ENCODE peak calls at places on chromosomes 12 and 14, in five cellular contexts. B, T, C, G and Z are unnamed samples.
A peak's percentile ranks its signal among the peaks of the same experiment; 100 is the strongest.

GRCh38 chr12:117125275-117125613 is 26.0 kb upstream of the TESC start:
- DNase-seq in G (no peak), B (no peak), T (no peak), C (no peak), Z (no peak)

GRCh38 chr12:14841761-14842160 is 1.6 kb downstream of the ART4 start:
- DNase-seq in B (no peak), C (no peak), G (no peak), T (peak; percentile 28), Z (no peak)

GRCh38 chr12:4997939-4998338 is 45.7 kb upstream of the KCNA5 start:
- DNase-seq in B (no peak), T (no peak), C (no peak), G (no peak), Z (no peak)

GRCh38 chr12:28390716-28391452 is 200.6 kb downstream of the CCDC91 start:
- DNase-seq in T (no peak), C (no peak), G (no peak), B (no peak), Z (no peak)

GRCh38 chr14:61387076-61387475 is 65.7 kb downstream of the PRKCH start:
- DNase-seq in C (no peak), B (no peak), G (no peak), T (no peak), Z (no peak)

GRCh38 chr14:57073986-57074385 is 194.7 kb downstream of the EXOC5 start:
- DNase-seq in G (no peak), C (no peak), T (no peak), B (no peak), Z (no peak)

GRCh38 chr12:56713345-56713744 is 11.8 kb downstream of the NACA start:
- DNase-seq in B (no peak), C (no peak), T (no peak), G (no peak), Z (no peak)

GRCh38 chr14:92846162-92846897 is 52.2 kb downstream of the GOLGA5 start:
- DNase-seq in B (no peak), C (peak; percentile 70), G (no peak), T (no peak), Z (no peak)

GRCh38 chr12:113276306-113276705 is 55.0 kb downstream of the TPCN1 start:
- DNase-seq in C (no peak), B (no peak), G (no peak), T (no peak), Z (peak; percentile 46)

GRCh38 chr14:34450542-34450915 is 11.5 kb downstream of the SPTSSA start:
- DNase-seq in G (no peak), B (no peak), C (no peak), T (no peak), Z (no peak)

GRCh38 chr12:103140217-103140616 is 182.7 kb downstream of the ASCL1 start:
- DNase-seq in G (no peak), C (no peak), B (no peak), T (no peak), Z (no peak)

GRCh38 chr12:64318605-64319004 is 72.0 kb downstream of the C12orf56 start:
- DNase-seq in G (no peak), B (no peak), C (no peak), T (no peak), Z (peak; percentile 78)

GRCh38 chr12:3147260-3147659 is 70.1 kb downstream of the TSPAN9 start:
- DNase-seq in T (no peak), B (no peak), G (no peak), C (no peak), Z (no peak)

DNA sequence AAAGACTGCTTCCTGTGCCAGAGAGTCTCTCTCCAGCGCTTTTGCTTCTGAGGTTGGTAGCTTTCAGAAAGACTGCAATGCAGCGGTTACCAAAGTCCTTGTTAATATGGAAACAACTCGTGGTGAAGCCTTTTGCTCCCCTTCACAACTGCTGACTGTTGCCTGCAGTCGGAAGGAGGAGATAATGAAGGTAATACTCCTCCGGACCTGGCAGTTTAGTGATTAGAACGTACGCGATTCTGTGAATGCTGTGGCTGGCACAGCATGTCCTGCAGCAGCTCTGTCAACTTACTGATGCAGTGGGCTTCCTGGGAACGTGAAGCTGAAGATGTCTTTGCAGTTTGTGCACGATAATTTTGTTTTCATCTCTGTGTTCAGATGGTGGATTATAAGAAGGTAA is 51.0 kb downstream of the TRAF3 start:
- DNase-seq in G (no peak), B (no peak), C (no peak), T (no peak), Z (no peak)
- H3K4me3 ChIP-seq in G (no peak overlapping the region), B (no peak overlapping the region), C (no peak overlapping the region), T (no peak overlapping the region), Z (no peak overlapping the region)

DNA sequence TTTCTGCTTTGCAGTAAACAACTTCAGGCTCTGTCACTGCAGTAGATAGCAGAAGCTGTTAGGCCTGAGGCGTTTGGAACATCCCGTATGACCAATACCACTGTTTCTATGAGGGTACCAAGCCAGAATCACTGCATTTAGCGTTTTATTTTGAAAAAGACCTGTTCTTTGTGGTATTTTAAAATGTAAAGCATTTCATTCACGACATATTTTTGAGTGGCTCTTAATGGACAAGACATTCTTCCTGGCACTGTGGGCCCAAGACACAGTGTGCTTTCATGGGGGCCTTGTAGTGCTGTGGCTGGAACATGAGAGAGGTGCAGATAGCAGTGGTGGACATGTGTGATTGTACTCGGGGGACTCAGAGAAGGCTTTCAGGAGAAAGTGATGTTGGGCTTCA is 86.4 kb downstream of the DDX51 start:
- DNase-seq in B (no peak), C (no peak), T (no peak), G (no peak), Z (no peak)
- H3K36me3 ChIP-seq in B (peaks cover 49% of the 10 kb centered on the region), C (peaks cover 70% of the 10 kb centered on the region), T (no peaks in the 10 kb centered on the region), G (peaks cover 57% of the 10 kb centered on the region), Z (peaks cover 37% of the 10 kb centered on the region)

GRCh38 chr12:50110127-50110761 is 1.8 kb upstream of the COX14 start:
- DNase-seq in B (no peak), C (peak; percentile 54), G (no peak), T (peak; percentile 61), Z (peak; percentile 52)
- H3K4me3 ChIP-seq in B (no peak overlapping the region), C (no peak overlapping the region), G (no peak overlapping the region), T (peak overlapping the region; percentile 26), Z (no peak overlapping the region)

DNA sequence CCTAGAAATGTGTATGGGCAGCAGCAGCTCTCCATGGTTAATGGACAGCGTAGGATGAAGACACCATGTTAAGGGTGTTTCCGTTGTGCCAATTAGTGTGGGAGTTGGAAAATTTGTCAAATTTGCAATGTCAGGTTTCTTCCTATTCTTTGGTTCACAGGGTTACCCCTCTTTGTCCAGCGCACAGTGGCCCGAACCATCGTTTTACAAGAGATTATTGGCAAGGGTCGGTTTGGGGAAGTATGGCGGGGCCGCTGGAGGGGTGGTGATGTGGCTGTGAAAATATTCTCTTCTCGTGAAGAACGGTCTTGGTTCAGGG is 26.0 kb upstream of the TAMALIN start:
- DNase-seq in C (no peak), T (no peak), B (no peak), G (no peak), Z (no peak)
- H3K36me3 ChIP-seq in C (peaks cover 15% of the 10 kb centered on the region), T (no peaks in the 10 kb centered on the region), B (no peaks in the 10 kb centered on the region), G (peaks cover 26% of the 10 kb centered on the region), Z (peaks cover 14% of the 10 kb centered on the region)

GRCh38 chr12:10130042-10130441 is at the start of gene CLEC7A:
- DNase-seq in G (no peak), C (peak; percentile 50), B (no peak), T (no peak), Z (no peak)
- H3K4me3 ChIP-seq in G (no peak within 1 kb of the TSS), C (peak within 1 kb of the TSS; percentile 37), B (no peak within 1 kb of the TSS), T (no peak within 1 kb of the TSS), Z (no peak within 1 kb of the TSS)

GRCh38 chr12:124445121-124445718 is 122.2 kb downstream of the NCOR2 start:
- DNase-seq in T (peak; percentile 8), C (no peak), B (no peak), G (no peak), Z (peak; percentile 86)
- H3K36me3 ChIP-seq in T (no peaks in the 10 kb centered on the region), C (peaks cover 47% of the 10 kb centered on the region), B (peaks cover 28% of the 10 kb centered on the region), G (peaks cover 31% of the 10 kb centered on the region), Z (no peaks in the 10 kb centered on the region)

GRCh38 chr12:31362115-31362758 is 36.3 kb upstream of the SINHCAF start:
- DNase-seq in B (no peak), C (peak; percentile 2), G (no peak), T (no peak), Z (peak; percentile 60)

GRCh38 chr12:31363826-31364225 is 37.9 kb upstream of the SINHCAF start:
- DNase-seq in T (no peak), C (no peak), G (no peak), B (no peak), Z (peak; percentile 6)

GRCh38 chr12:31361730-31362114 is 35.8 kb upstream of the SINHCAF start:
- DNase-seq in T (no peak), B (no peak), G (no peak), C (no peak), Z (no peak)

GRCh38 chr12:31363416-31363809 is 37.5 kb upstream of the SINHCAF start:
- DNase-seq in T (no peak), C (no peak), G (no peak), B (no peak), Z (peak; percentile 11)

GRCh38 chr12:31362759-31363415 is 36.9 kb upstream of the SINHCAF start:
- DNase-seq in B (peak; percentile 10), G (no peak), C (peak; percentile 57), T (no peak), Z (peak; percentile 63)
- H3K4me3 ChIP-seq in B (no peak overlapping the region), G (no peak overlapping the region), C (no peak overlapping the region), T (no peak overlapping the region), Z (no peak overlapping the region)

DNA sequence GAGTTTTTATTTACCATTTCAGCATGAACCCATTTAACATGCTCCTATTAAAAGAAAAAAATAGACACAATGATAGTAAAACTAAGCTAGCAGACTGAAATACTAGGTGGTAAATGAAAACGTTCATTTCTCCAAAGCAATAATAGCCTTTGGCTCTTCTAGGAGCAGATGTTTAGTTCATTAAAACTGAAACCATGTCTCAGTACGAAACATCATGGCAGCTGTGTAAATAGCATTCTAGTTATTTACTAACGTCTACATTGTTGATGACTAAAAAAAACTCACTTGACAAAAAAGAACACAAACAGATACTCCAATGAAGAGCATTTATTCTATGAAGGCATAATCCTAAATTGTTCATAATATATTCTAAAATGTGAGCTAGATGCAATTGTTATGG is 17.9 kb downstream of the RECQL start:
- DNase-seq in C (no peak), T (no peak), G (no peak), B (no peak), Z (no peak)
- H3K36me3 ChIP-seq in C (peaks cover 67% of the 10 kb centered on the region), T (no peaks in the 10 kb centered on the region), G (peaks cover 43% of the 10 kb centered on the region), B (peaks cover 18% of the 10 kb centered on the region), Z (no peaks in the 10 kb centered on the region)

GRCh38 chr14:104931771-104932675 is 7.3 kb downstream of the PLD4 start:
- DNase-seq in C (no peak), G (no peak), B (no peak), T (no peak), Z (peak; percentile 83)
- H3K4me3 ChIP-seq in C (no peak overlapping the region), G (no peak overlapping the region), B (no peak overlapping the region), T (peak overlapping the region; percentile 70), Z (peak overlapping the region; percentile 40)